ENCODE peak calls at places on chromosomes 2 and 18, in four cellular contexts. R is right cardiac atrium; N is CD4-positive, alpha-beta T cell; A is spleen. Y is an unnamed sample.

GRCh38 chr2:55948176-55948921 is 24.8 kb upstream of the EFEMP1 start:
- DNase-seq in R (no peak), N (no peak), A (no peak), Y (no peak)

GRCh38 chr2:46991985-46992384 is 76.4 kb upstream of the MCFD2 start:
- DNase-seq in R (no peak), N (no peak), A (no peak), Y (no peak)

GRCh38 chr2:215920244-215921100 is 92.9 kb downstream of the MREG start:
- DNase-seq in R (peak; percentile 65), N (peak; percentile 35), A (no peak), Y (peak; percentile 72)

GRCh38 chr2:72681016-72681995 is 144.5 kb downstream of the EXOC6B start:
- DNase-seq in R (no peak), N (no peak), A (no peak), Y (no peak)

GRCh38 chr2:24704682-24705081 is 88.5 kb downstream of the PTRHD1 start:
- DNase-seq in R (no peak), N (no peak), A (no peak), Y (no peak)

GRCh38 chr2:235641333-235641732 is 147.5 kb downstream of the AGAP1 start:
- DNase-seq in R (peak; percentile 76), N (no peak), A (no peak), Y (peak; percentile 28)

GRCh38 chr2:38789689-38790088 is 11.7 kb downstream of the GEMIN6 start:
- DNase-seq in R (no peak), N (no peak), A (no peak), Y (no peak)

GRCh38 chr18:65326831-65327230 is 424.0 kb upstream of the CDH7 start:
- DNase-seq in R (no peak), N (no peak), A (no peak), Y (no peak)

GRCh38 chr2:190181066-190181681 is 118.6 kb upstream of the MSTN start:
- DNase-seq in R (no peak), N (no peak), A (no peak), Y (no peak)

GRCh38 chr18:3305933-3306332 is 44.0 kb downstream of the MYL12B start:
- DNase-seq in R (no peak), N (no peak), A (no peak), Y (no peak)